ENCODE peak calls at places on chromosome 13, in seven cellular contexts. J is astrocyte, W is fibroblast of lung, L is activated B cell treated with CpG ODN at 0.5 μM for 24 hours, I is cardiac muscle cell, R is AG10803, E is tibial artery. P is an unnamed sample.

GRCh38 chr13:45178349-45179142 is 22.3 kb downstream of the KCTD4 start:
- DNase-seq in R (peak), W (peak), L (no peak), J (peak), I (no peak), E (no peak), P (no peak)

GRCh38 chr13:113664751-113665581 is 2.1 kb upstream of the GRK1 start:
- DNase-seq in R (no peak), E (peak), I (no peak), L (peak), J (no peak), W (no peak), P (peak)

GRCh38 chr13:30308548-30308947 is 1.2 kb upstream of the KATNAL1 start:
- DNase-seq in R (peak), E (no peak), I (peak), L (no peak), J (peak), W (peak), P (no peak)

GRCh38 chr13:80361883-80362327 is 21.0 kb upstream of the SPRY2 start:
- DNase-seq in W (no peak), E (no peak), J (no peak), L (no peak), R (no peak), I (peak), P (no peak)

GRCh38 chr13:74246398-74246975 is 112.3 kb upstream of the KLF12 start:
- DNase-seq in J (peak), W (peak), I (no peak), R (no peak), E (no peak), L (no peak), P (no peak)

GRCh38 chr13:44904982-44905381 is 84.3 kb downstream of the NUFIP1 start:
- DNase-seq in E (no peak), J (peak), W (peak), L (no peak), R (peak), I (no peak), P (no peak)

GRCh38 chr13:43546260-43546659 is 240.5 kb downstream of the ENOX1 start:
- DNase-seq in I (peak), L (no peak), E (no peak), J (no peak), R (no peak), W (no peak), P (no peak)

GRCh38 chr13:30477346-30478235 is 11.9 kb upstream of the HMGB1 start:
- DNase-seq in J (no peak), W (no peak), E (no peak), I (no peak), L (no peak), R (no peak), P (no peak)

GRCh38 chr13:20274466-20274865 is 42.3 kb upstream of the GJB6 start:
- DNase-seq in J (no peak), W (no peak), I (no peak), L (no peak), R (no peak), E (no peak), P (no peak)

GRCh38 chr13:67119481-67119883 is 110.7 kb downstream of the PCDH9 start:
- DNase-seq in I (no peak), R (peak), E (no peak), L (no peak), W (peak), J (peak), P (no peak)

GRCh38 chr13:64749301-64749700 is 2480.8 kb downstream of the PCDH9 start:
- DNase-seq in L (no peak), I (no peak), J (no peak), R (no peak), W (no peak), E (no peak), P (no peak)

GRCh38 chr13:31485183-31485582 is 254.1 kb upstream of the RXFP2 start:
- DNase-seq in R (no peak), J (no peak), E (no peak), W (no peak), L (no peak), I (no peak), P (no peak)

GRCh38 chr13:34250151-34250550 is 432.2 kb downstream of the RFC3 start:
- DNase-seq in W (peak), E (no peak), L (no peak), I (no peak), R (peak), J (peak), P (no peak)

GRCh38 chr13:37681295-37682032 is 82.9 kb upstream of the POSTN start:
- DNase-seq in L (no peak), J (peak), W (peak), E (no peak), I (no peak), R (peak), P (no peak)

DNA sequence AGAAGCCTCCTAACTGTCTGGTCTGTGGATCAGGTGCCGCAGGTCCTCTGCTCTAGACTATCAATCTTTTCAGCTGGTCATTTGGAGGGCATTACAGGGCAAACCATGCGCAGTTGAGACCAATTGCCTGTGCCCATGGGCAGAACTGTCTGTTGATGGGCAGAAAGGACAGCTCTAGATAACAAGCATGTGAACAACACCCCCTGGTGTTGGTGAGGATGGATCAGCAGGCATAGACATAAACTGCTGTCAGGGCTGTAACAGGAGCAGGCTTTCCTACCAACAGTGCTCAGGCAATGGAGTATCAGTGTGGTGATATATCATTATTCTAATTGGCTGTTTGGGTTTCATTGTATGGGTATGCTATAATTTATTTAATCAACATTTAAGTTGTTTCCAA is 104.7 kb upstream of the KL start:
- DNase-seq in E (no peak), I (peak), W (no peak), R (peak), J (no peak), L (no peak), P (no peak)
- TF ChIP-seq CTCF in E (no peak), I (peak), W (peak), R (peak), J (peak), L (no peak), P (no peak)

DNA sequence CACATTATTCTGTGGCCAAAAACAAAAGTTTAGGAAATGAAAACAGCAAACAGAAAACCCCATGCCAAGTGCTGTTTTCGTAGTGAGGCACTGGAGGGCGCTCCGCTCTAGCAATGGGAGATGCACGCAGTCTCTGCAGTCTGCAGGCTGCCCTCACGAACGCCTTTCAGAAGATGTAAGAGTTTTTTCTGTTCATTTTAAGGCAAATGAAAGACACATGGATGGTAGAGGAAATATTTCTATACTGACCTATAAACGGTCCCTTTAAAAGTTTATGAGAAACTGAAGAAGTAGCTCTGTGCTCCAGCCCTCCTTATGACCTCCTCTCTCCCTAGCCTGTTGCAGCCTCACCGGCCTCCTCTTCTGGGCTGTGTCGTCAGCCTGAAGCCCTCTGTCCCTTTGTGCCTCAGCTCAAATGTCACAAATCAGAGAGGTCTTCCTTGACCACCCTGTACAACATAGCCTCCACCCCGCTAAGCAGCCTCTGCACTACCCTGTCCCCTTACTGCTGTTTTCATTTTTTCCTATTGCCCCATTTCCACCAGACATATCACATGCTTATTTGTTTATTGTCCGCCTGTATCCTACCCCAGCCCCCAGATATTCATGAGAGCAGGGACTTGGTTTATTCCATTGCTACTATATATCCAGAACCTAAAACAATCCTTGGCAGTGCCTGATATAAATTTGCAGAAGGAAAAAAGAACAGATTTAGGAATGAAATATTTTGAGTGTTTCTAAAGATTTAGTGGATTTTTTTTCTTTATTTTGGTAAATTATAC is 116.4 kb downstream of the TM9SF2 start:
- DNase-seq in L (no peak), I (peak), W (peak), E (peak), J (peak), R (peak), P (peak)
- TF ChIP-seq CTCF in L (no peak), I (peak), W (peak), E (peak), J (peak), R (peak), P (peak)

GRCh38 chr13:22298530-22298929 is 627.7 kb downstream of the FGF9 start:
- DNase-seq in E (no peak), J (no peak), I (no peak), R (no peak), L (no peak), W (no peak), P (no peak)
- TF ChIP-seq CTCF in E (no peak), J (no peak), I (no peak), R (no peak), L (no peak), W (no peak), P (no peak)

GRCh38 chr13:66111628-66112027 is 1118.5 kb downstream of the PCDH9 start:
- DNase-seq in I (no peak), L (no peak), W (no peak), J (no peak), R (no peak), E (no peak), P (no peak)
- TF ChIP-seq CTCF in I (no peak), L (no peak), W (no peak), J (no peak), R (no peak), E (no peak), P (no peak)

DNA sequence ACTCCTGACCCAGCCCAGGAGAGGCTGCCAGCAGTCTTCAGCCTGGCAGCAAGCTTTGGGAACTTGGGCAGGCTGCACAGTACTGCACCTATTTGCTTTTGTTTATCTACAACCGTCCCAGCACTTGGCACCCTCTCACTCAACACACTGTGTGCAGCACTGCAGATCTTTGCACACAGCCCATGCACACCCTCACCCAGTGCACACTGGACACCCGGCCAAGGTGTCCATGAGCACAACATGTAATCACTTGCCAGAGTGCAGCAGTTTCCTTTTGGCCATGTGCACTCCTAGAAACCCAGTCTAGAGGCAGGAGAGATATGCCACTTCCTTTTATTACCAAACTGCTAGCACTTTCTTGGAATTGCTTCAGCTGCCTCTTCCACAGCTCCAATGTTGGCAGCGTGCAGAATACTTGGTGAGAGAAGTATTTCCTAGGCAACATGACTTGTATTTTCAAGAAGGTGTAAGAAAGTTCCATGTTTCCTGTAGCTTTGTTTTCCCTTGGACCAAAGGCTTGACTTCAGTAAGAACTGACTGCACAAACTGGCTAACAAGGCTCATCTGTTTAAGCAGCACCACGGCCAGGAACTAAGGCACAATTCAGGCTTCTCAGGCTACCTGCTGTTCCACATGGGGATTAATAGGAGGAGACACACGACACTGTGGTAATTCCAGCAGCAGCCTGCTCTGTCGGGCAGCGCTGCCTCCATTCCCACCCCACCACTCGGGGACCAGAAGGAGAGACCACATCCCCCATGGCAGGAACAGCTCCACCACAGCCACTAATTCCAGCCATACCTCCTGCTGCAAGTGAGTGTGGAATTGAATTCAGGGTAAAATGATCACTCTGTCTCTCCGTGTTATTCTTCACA is 15.3 kb downstream of the ATP7B start:
- DNase-seq in I (no peak), R (peak), L (no peak), W (peak), J (peak), E (no peak), P (no peak)
- TF ChIP-seq CTCF in I (no peak), R (no peak), L (no peak), W (no peak), J (no peak), E (no peak), P (no peak)

GRCh38 chr13:105914637-105915036 is 620.8 kb downstream of the EFNB2 start:
- DNase-seq in J (peak), W (peak), R (peak), L (no peak), E (no peak), I (peak), P (no peak)
- TF ChIP-seq CTCF in J (no peak), W (no peak), R (no peak), L (no peak), E (no peak), I (no peak), P (no peak)

P was measured in mesothelial cell of epicardium.